ENCODE peak calls at places on chromosomes 6 and 20, in four cellular contexts. W is AG04450; J is stimulated activated CD4-positive, alpha-beta T cell treated with anti-CD3 and anti-CD28 coated beads, Interleukin-12 subunit alpha, Interleukin-12 subunit beta, amount 100 ng/mL, for 48 hours; U is activated CD4-positive, alpha-beta memory T cell treated with anti-CD3 and anti-CD28 coated beads, Interleukin-2, amount 10 ng/mL, durations not matched to agents 7 days and 5 days. C is an unnamed sample.

GRCh38 chr6:142902636-142903053 is 42.3 kb downstream of the HIVEP2 start:
- DNase-seq in U (peak), W (peak), J (peak), C (no peak)

GRCh38 chr6:104862456-104862855 is 2.7 kb upstream of the HACE1 start:
- DNase-seq in U (no peak), J (no peak), W (peak), C (no peak)

GRCh38 chr6:99613398-99613704 is 6.7 kb downstream of the PRDM13 start:
- DNase-seq in W (no peak), U (peak), J (no peak), C (no peak)

GRCh38 chr6:26428206-26428605 is 12.1 kb upstream of the BTN3A3 start:
- DNase-seq in U (no peak), W (no peak), J (no peak), C (no peak)

GRCh38 chr6:33276581-33276863 is 401 bp upstream of the B3GALT4 start:
- DNase-seq in W (no peak), U (no peak), J (no peak), C (no peak)

GRCh38 chr6:164838068-164838615 is 471.3 kb downstream of the C6orf118 start:
- DNase-seq in U (no peak), W (no peak), J (no peak), C (no peak)

GRCh38 chr6:169701218-169701952 is 444 bp downstream of the WDR27 start:
- DNase-seq in W (no peak), J (no peak), U (no peak), C (no peak)

GRCh38 chr6:108395297-108395696 is 100.4 kb downstream of the AFG1L start:
- DNase-seq in W (no peak), U (no peak), J (no peak), C (no peak)

GRCh38 chr20:63295422-63295821 is 2.4 kb downstream of the COL20A1 start:
- DNase-seq in U (no peak), W (no peak), J (no peak), C (no peak)

GRCh38 chr6:99349620-99350141 is at the start of gene FAXC:
- DNase-seq in J (no peak), W (no peak), U (peak), C (peak)

GRCh38 chr6:2999005-2999620 is 581 bp upstream of the NQO2 start:
- DNase-seq in J (no peak), U (no peak), W (no peak), C (no peak)

GRCh38 chr6:36290668-36291620 is 21.1 kb downstream of the PNPLA1 start:
- DNase-seq in U (no peak), W (no peak), J (no peak), C (no peak)

C was measured in cerebellar cortex.